ENCODE peak calls at places on chromosomes 1 and 21, in four cellular contexts. One of them, this sample, is unnamed.
A peak's percentile ranks its signal among the peaks of the same experiment; 100 is the strongest.

GRCh38 chr1:241674805-241675384 is 22.8 kb downstream of the WDR64 start:
- DNase-seq in A549: no peak
- DNase-seq in uterus: no peak
- DNase-seq in body of pancreas: no peak
- DNase-seq in this sample: no peak

GRCh38 chr1:11707621-11708276 is 16.2 kb downstream of the DRAXIN start:
- DNase-seq in A549: no peak
- DNase-seq in uterus: no peak
- DNase-seq in body of pancreas: peak; percentile 90
- DNase-seq in this sample: peak; percentile 67

GRCh38 chr1:31196685-31197084 is 43.0 kb downstream of the NKAIN1 start:
- DNase-seq in A549: no peak
- DNase-seq in uterus: no peak
- DNase-seq in body of pancreas: no peak
- DNase-seq in this sample: peak; percentile 93

GRCh38 chr21:40841524-40842196 is 5.3 kb downstream of the DSCAM start:
- DNase-seq in A549: peak; percentile 42
- DNase-seq in uterus: no peak
- DNase-seq in body of pancreas: peak; percentile 61
- DNase-seq in this sample: peak; percentile 33

GRCh38 chr1:189658381-189658780 is 819.3 kb downstream of the BRINP3 start:
- DNase-seq in A549: peak; percentile 9
- DNase-seq in uterus: no peak
- DNase-seq in body of pancreas: no peak
- DNase-seq in this sample: no peak

GRCh38 chr1:238060046-238060445 is 169.3 kb upstream of the ZP4 start:
- DNase-seq in A549: no peak
- DNase-seq in uterus: no peak
- DNase-seq in body of pancreas: no peak
- DNase-seq in this sample: no peak

GRCh38 chr1:28313710-28314510 is 14.9 kb upstream of the MED18 start:
- DNase-seq in A549: peak; percentile 62
- DNase-seq in uterus: peak; percentile 35
- DNase-seq in body of pancreas: peak; percentile 93
- DNase-seq in this sample: peak; percentile 82

GRCh38 chr1:29211086-29212030 is 19.4 kb downstream of the MECR start:
- DNase-seq in A549: no peak
- DNase-seq in uterus: no peak
- DNase-seq in body of pancreas: no peak
- DNase-seq in this sample: no peak

GRCh38 chr1:119714583-119714982 is 2.8 kb downstream of the PHGDH start:
- DNase-seq in A549: no peak
- DNase-seq in uterus: no peak
- DNase-seq in body of pancreas: no peak
- DNase-seq in this sample: no peak

GRCh38 chr1:42178249-42178648 is 13.7 kb upstream of the GUCA2A start:
- DNase-seq in A549: no peak
- DNase-seq in uterus: no peak
- DNase-seq in body of pancreas: no peak
- DNase-seq in this sample: no peak

GRCh38 chr1:39576016-39576657 is 453 bp downstream of the PABPC4 start:
- DNase-seq in A549: no peak
- DNase-seq in uterus: no peak
- DNase-seq in body of pancreas: peak; percentile 34
- DNase-seq in this sample: no peak

GRCh38 chr1:107405241-107405640 is 264.4 kb downstream of the NTNG1 start:
- DNase-seq in A549: no peak
- DNase-seq in uterus: no peak
- DNase-seq in body of pancreas: no peak
- DNase-seq in this sample: no peak

GRCh38 chr1:208803371-208803811 is 559.2 kb upstream of the PLXNA2 start:
- DNase-seq in A549: no peak
- DNase-seq in uterus: no peak
- DNase-seq in body of pancreas: no peak
- DNase-seq in this sample: no peak

GRCh38 chr1:150383629-150384318 is 19.8 kb downstream of the RPRD2 start:
- DNase-seq in A549: no peak
- DNase-seq in uterus: no peak
- DNase-seq in body of pancreas: no peak
- DNase-seq in this sample: no peak

GRCh38 chr1:177873238-177873637 is 96.6 kb downstream of the SEC16B start:
- DNase-seq in A549: peak; percentile 14
- DNase-seq in uterus: no peak
- DNase-seq in body of pancreas: no peak
- DNase-seq in this sample: no peak

GRCh38 chr1:247360991-247361721 is 29.5 kb upstream of the ZNF496 start:
- DNase-seq in A549: no peak
- DNase-seq in uterus: peak; percentile 78
- DNase-seq in body of pancreas: no peak
- DNase-seq in this sample: no peak

GRCh38 chr1:22816803-22817202 is 106.2 kb downstream of the EPHB2 start:
- DNase-seq in A549: no peak
- DNase-seq in uterus: no peak
- DNase-seq in body of pancreas: no peak
- DNase-seq in this sample: no peak

GRCh38 chr1:60388092-60388987 is 314.8 kb upstream of the C1orf87 start:
- DNase-seq in A549: no peak
- DNase-seq in uterus: no peak
- DNase-seq in body of pancreas: no peak
- DNase-seq in this sample: no peak

GRCh38 chr1:93965256-93965655 is 56.0 kb upstream of the GCLM start:
- DNase-seq in A549: no peak
- DNase-seq in uterus: no peak
- DNase-seq in body of pancreas: no peak
- DNase-seq in this sample: no peak

GRCh38 chr1:155892801-155893200 is 18.3 kb downstream of the RIT1 start:
- DNase-seq in A549: peak; percentile 76
- DNase-seq in uterus: no peak
- DNase-seq in body of pancreas: no peak
- DNase-seq in this sample: no peak

GRCh38 chr1:52636701-52637695 is 4.0 kb downstream of the SHISAL2A start:
- DNase-seq in A549: no peak
- DNase-seq in uterus: no peak
- DNase-seq in body of pancreas: no peak
- DNase-seq in this sample: no peak

GRCh38 chr1:43270421-43271095 is 775 bp downstream of the TMEM125 start:
- DNase-seq in A549: no peak
- DNase-seq in uterus: no peak
- DNase-seq in body of pancreas: peak; percentile 96
- DNase-seq in this sample: no peak

GRCh38 chr1:180956028-180956640 is 43.4 kb downstream of the KIAA1614 start:
- DNase-seq in A549: no peak
- DNase-seq in uterus: no peak
- DNase-seq in body of pancreas: no peak
- DNase-seq in this sample: no peak

GRCh38 chr1:27668121-27668807 is 3.7 kb downstream of the IFI6 start:
- DNase-seq in A549: no peak
- DNase-seq in uterus: no peak
- DNase-seq in body of pancreas: no peak
- DNase-seq in this sample: no peak

GRCh38 chr1:160309183-160309535 is 24.2 kb upstream of the PEX19 start:
- DNase-seq in A549: no peak
- DNase-seq in uterus: no peak
- DNase-seq in body of pancreas: no peak
- DNase-seq in this sample: no peak

GRCh38 chr1:171636141-171636540 is 14.1 kb downstream of the MYOCOS start:
- DNase-seq in A549: no peak
- DNase-seq in uterus: no peak
- DNase-seq in body of pancreas: no peak
- DNase-seq in this sample: no peak

GRCh38 chr21:17775431-17776126 is 43.6 kb downstream of the C21orf91 start:
- DNase-seq in A549: no peak
- DNase-seq in uterus: no peak
- DNase-seq in body of pancreas: no peak
- DNase-seq in this sample: no peak

GRCh38 chr1:82160036-82160435 is 359.3 kb downstream of the ADGRL2 start:
- DNase-seq in A549: peak; percentile 1
- DNase-seq in uterus: no peak
- DNase-seq in body of pancreas: no peak
- DNase-seq in this sample: no peak

GRCh38 chr1:49765034-49765433 is 258.7 kb downstream of the AGBL4 start:
- DNase-seq in A549: no peak
- DNase-seq in uterus: no peak
- DNase-seq in body of pancreas: peak; percentile 65
- DNase-seq in this sample: no peak

GRCh38 chr1:116377564-116378529 is 4.8 kb downstream of the ATP1A1 start:
- DNase-seq in A549: peak; percentile 45
- DNase-seq in uterus: peak; percentile 74
- DNase-seq in body of pancreas: peak; percentile 60
- DNase-seq in this sample: peak; percentile 80

GRCh38 chr1:59994302-59995198 is 68.0 kb upstream of the CYP2J2 start:
- DNase-seq in A549: no peak
- DNase-seq in uterus: peak; percentile 47
- DNase-seq in body of pancreas: no peak
- DNase-seq in this sample: peak; percentile 72

GRCh38 chr1:215003686-215004085 is 78.9 kb upstream of the KCNK2 start:
- DNase-seq in A549: no peak
- DNase-seq in uterus: no peak
- DNase-seq in body of pancreas: no peak
- DNase-seq in this sample: no peak
- TF ChIP-seq POLR2A in A549: no peak
- TF ChIP-seq POLR2A in uterus: no peak
- TF ChIP-seq POLR2A in body of pancreas: no peak
- TF ChIP-seq POLR2A in this sample: no peak

DNA sequence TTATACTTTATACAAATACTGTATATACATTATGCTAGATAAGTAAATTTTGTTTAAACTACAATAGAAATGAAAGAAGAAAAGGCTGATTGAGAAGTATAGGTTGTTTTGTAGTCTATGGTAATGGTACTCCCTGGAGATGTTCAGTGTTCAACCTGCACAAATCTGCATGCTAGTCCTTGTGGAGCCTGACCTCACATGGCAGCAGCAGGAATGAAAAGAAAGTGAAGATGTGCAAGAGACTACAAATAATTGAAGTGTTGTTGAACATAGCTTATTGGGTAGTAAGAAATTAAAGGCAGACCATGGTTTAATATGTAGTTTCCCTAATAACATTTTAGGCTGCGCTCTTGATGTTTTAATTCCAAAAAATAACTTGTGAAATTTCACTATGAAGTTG is 201.2 kb downstream of the TGFB2 start:
- DNase-seq in A549: peak; percentile 32
- DNase-seq in uterus: no peak
- DNase-seq in body of pancreas: no peak
- DNase-seq in this sample: no peak
- TF ChIP-seq CTCF in A549: no peak
- TF ChIP-seq CTCF in uterus: no peak
- TF ChIP-seq CTCF in body of pancreas: no peak
- TF ChIP-seq CTCF in this sample: no peak

GRCh38 chr1:205921559-205921887 is 21.7 kb downstream of the SLC26A9 start:
- DNase-seq in A549: no peak
- DNase-seq in uterus: no peak
- DNase-seq in body of pancreas: no peak
- DNase-seq in this sample: no peak

GRCh38 chr1:205920861-205921558 is 22.2 kb downstream of the SLC26A9 start:
- DNase-seq in A549: no peak
- DNase-seq in uterus: no peak
- DNase-seq in body of pancreas: no peak
- DNase-seq in this sample: no peak

GRCh38 chr1:205917466-205918248 is 25.6 kb downstream of the SLC26A9 start:
- DNase-seq in A549: no peak
- DNase-seq in uterus: no peak
- DNase-seq in body of pancreas: peak; percentile 52
- DNase-seq in this sample: no peak

GRCh38 chr1:205920159-205920558 is 23.1 kb downstream of the SLC26A9 start:
- DNase-seq in A549: no peak
- DNase-seq in uterus: no peak
- DNase-seq in body of pancreas: no peak
- DNase-seq in this sample: peak; percentile 23

DNA sequence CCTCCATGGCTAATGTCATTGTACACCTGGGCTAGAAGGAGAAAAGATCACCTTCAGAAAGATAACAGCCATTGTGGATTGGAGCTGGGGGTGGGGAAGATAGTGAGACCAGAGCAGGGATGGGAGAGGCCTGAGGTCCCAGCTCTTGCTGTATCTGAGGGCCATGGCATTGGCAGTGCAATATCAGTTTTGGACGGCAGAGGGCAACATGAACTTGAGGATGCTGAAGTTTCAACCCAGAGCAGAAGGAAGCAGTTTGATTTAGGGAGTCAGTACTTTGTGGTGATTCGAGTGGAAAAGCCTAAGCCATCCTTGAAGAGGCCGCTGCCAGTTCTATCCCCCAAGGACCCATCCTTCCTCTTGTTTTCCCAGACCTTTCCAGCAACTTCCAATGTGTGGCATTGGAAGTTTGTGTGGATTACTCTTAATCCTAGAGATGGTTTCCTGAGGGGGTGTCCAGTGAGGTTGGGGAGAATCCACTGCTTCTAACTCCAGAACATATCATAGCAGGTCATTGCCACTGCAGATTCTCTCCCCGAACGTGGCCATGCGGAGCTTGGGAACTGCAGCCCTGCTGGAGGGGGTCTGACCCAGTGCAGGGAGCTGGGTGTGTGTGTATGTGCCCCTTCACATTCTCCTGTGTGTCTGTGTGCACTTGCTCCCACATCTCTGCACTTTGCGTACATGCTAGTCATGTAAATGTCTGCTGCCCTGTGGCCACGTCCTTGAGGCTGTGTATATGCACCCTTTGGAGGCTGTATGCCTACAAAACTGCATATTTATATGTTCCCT is 24.1 kb downstream of the SLC26A9 start:
- DNase-seq in A549: peak; percentile 85
- DNase-seq in uterus: peak; percentile 69
- DNase-seq in body of pancreas: peak; percentile 87
- DNase-seq in this sample: peak; percentile 77
- TF ChIP-seq POLR2A in A549: no peak
- TF ChIP-seq POLR2A in uterus: no peak
- TF ChIP-seq POLR2A in body of pancreas: no peak
- TF ChIP-seq POLR2A in this sample: no peak

DNA sequence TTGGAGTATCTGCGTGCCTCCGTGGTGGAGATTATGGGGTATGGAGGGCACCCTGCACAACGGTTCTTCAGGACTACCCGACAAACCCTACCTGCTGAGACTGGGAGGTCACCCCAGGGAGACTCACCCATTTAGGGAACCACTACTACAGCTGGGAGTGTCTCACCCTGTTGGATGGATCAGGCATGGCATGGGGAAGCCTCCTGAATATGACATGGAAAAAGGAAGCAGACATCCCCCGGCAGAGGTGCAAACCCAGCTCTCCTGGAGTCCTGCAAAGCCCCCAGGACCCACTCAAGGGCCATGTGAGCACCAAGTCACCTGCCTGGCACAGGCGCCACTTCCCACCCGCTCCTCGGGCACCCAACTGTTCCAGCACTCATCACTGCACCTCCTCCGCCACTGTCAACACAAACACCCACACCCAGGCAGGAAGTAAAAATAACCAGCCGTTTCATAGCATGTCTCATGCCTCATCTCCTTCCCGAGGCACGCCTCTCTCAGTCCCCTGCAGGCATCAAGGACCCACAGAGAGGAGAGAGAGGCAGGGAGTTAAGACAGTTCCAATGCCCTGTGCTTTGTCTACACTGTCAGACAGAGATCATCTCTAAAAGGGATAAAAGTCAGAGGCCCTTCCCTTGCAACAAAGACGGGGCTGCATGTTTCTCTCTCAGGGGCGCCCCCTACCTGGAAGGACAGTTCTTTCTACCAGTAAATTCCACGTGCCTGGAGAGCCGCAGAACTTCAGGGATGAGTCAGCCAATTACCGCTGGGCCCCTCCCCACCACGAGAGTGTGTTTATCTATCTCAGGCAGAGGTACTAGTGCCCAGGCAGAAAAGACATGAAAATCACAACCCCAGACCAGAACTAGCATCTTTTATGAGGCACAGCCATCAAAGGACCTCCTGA is 150.1 kb upstream of the SOD1 start:
- DNase-seq in A549: peak; percentile 56
- DNase-seq in uterus: no peak
- DNase-seq in body of pancreas: no peak
- DNase-seq in this sample: no peak
- TF ChIP-seq CTCF in A549: peak; percentile 7
- TF ChIP-seq CTCF in uterus: no peak
- TF ChIP-seq CTCF in body of pancreas: no peak
- TF ChIP-seq CTCF in this sample: no peak